ENCODE peak calls at places on chromosomes 1 and 21, in five cellular contexts. P is K562, Q is HCT116, J is HepG2, O is SK-N-SH. F is an unnamed sample.

GRCh38 chr21:45110873-45111624 is 36.7 kb downstream of the ADARB1 start:
- DNase-seq in J (no peak), P (peak; percentile 46), O (no peak), Q (no peak), F (no peak)

GRCh38 chr1:58572691-58573090 is 4.4 kb downstream of the TACSTD2 start:
- DNase-seq in P (no peak), Q (no peak), O (no peak), J (no peak), F (no peak)

GRCh38 chr21:36976882-36977651 is 10.6 kb upstream of the HLCS start:
- DNase-seq in Q (peak; percentile 74), P (peak; percentile 87), O (peak; percentile 79), J (peak; percentile 87), F (peak; percentile 59)

GRCh38 chr1:60132985-60133673 is 59.6 kb upstream of the C1orf87 start:
- DNase-seq in O (peak; percentile 3), J (no peak), P (no peak), Q (no peak), F (no peak)

GRCh38 chr1:61397495-61397894 is 315.1 kb downstream of the NFIA start:
- DNase-seq in J (no peak), P (no peak), Q (no peak), O (no peak), F (no peak)

GRCh38 chr1:110798691-110799256 is 74.2 kb upstream of the CD53 start:
- DNase-seq in J (no peak), O (no peak), Q (no peak), P (no peak), F (no peak)

GRCh38 chr1:221994939-221995338 is 253.1 kb upstream of the DUSP10 start:
- DNase-seq in O (no peak), P (no peak), Q (no peak), J (no peak), F (no peak)

GRCh38 chr1:164673584-164674214 is 114.7 kb downstream of the PBX1 start:
- DNase-seq in O (peak; percentile 53), Q (no peak), P (peak; percentile 68), J (peak; percentile 29), F (no peak)

GRCh38 chr1:112923956-112924349 is 32.0 kb downstream of the SLC16A1 start:
- DNase-seq in Q (no peak), P (no peak), O (no peak), J (no peak), F (no peak)

GRCh38 chr1:54795100-54795665 is 5.9 kb downstream of the TTC22 start:
- DNase-seq in P (no peak), J (no peak), O (peak; percentile 57), Q (no peak), F (no peak)

GRCh38 chr21:45642122-45642813 is 1.3 kb upstream of the PCBP3 start:
- DNase-seq in J (no peak), O (no peak), Q (no peak), P (no peak), F (no peak)

GRCh38 chr1:246012271-246012854 is 494.7 kb downstream of the SMYD3 start:
- DNase-seq in P (peak; percentile 72), Q (peak; percentile 31), J (peak; percentile 34), O (peak; percentile 58), F (no peak)

GRCh38 chr1:231421616-231421970 is 494 bp downstream of the EGLN1 start:
- DNase-seq in Q (no peak), O (no peak), P (no peak), J (no peak), F (no peak)

GRCh38 chr1:74712863-74713262 is 20.0 kb downstream of the CRYZ start:
- DNase-seq in O (no peak), Q (no peak), J (no peak), P (no peak), F (no peak)

GRCh38 chr1:240575976-240576666 is 35.8 kb downstream of the GREM2 start:
- DNase-seq in Q (no peak), P (peak; percentile 9), J (no peak), O (no peak), F (peak; percentile 13)

GRCh38 chr1:48851638-48852037 is 74.9 kb upstream of the BEND5 start:
- DNase-seq in Q (no peak), P (no peak), J (no peak), O (no peak), F (no peak)

GRCh38 chr1:217435159-217435558 is 195.7 kb downstream of the GPATCH2 start:
- DNase-seq in J (no peak), Q (no peak), P (no peak), O (no peak), F (no peak)

GRCh38 chr1:77533660-77534295 is 148.7 kb downstream of the ZZZ3 start:
- DNase-seq in J (peak; percentile 40), O (peak; percentile 81), Q (peak; percentile 43), P (peak; percentile 71), F (no peak)

GRCh38 chr1:113653741-113654140 is 105.5 kb downstream of the PHTF1 start:
- DNase-seq in O (no peak), P (no peak), Q (no peak), J (no peak), F (no peak)

GRCh38 chr1:6358757-6359567 is 34.6 kb downstream of the ACOT7 start:
- DNase-seq in P (no peak), O (peak; percentile 75), J (no peak), Q (no peak), F (no peak)

GRCh38 chr1:54934869-54935268 is 45.6 kb upstream of the TMEM61 start:
- DNase-seq in P (no peak), O (no peak), J (peak; percentile 72), Q (no peak), F (no peak)

GRCh38 chr1:108079550-108079949 is 114.6 kb upstream of the VAV3 start:
- DNase-seq in J (no peak), P (peak; percentile 93), Q (no peak), O (no peak), F (no peak)

GRCh38 chr1:150809651-150810050 is 1.6 kb upstream of the CTSK start:
- DNase-seq in Q (no peak), J (no peak), P (no peak), O (no peak), F (no peak)

DNA sequence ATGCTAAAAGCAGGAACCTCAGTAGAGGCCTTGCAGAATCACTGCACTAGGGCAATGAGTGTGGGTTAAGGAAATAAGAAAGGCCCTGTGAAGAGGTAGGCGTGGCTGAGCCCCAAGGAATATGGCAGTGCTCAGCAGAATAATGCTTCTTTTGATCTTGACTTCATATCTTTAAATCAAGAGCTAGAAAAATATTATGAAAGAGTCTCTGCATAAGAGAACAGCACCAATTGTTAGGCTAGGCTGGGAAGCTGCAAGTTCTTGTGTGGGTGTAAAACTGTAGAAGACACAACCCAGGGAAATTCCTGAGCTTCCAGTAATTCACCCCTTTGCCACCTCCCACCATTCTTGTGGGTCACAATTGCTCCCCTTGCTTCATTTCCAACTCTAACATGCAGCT is 50.0 kb downstream of the CLCA4 start:
- DNase-seq in Q (no peak), P (no peak), J (no peak), O (no peak), F (no peak)
- TF ChIP-seq ZBTB33 in Q (no peak), P (no peak), J (no peak), O (no peak), F (no peak)

GRCh38 chr1:232667094-232667780 is 37.3 kb upstream of the SIPA1L2 start:
- DNase-seq in O (no peak), Q (no peak), P (no peak), J (no peak), F (no peak)
- TF ChIP-seq ZBTB33 in O (no peak), Q (no peak), P (no peak), J (no peak), F (no peak)

GRCh38 chr1:206878456-206878855 is 13.0 kb downstream of the IL20 start:
- DNase-seq in P (peak; percentile 42), Q (peak; percentile 24), J (no peak), O (no peak), F (no peak)
- TF ChIP-seq ZBTB33 in P (no peak), Q (no peak), J (no peak), O (no peak), F (no peak)

GRCh38 chr1:198544265-198544664 is 3.8 kb upstream of the ATP6V1G3 start:
- DNase-seq in J (no peak), P (no peak), Q (no peak), O (peak; percentile 6), F (no peak)
- TF ChIP-seq ZBTB33 in J (no peak), P (no peak), Q (no peak), O (no peak), F (no peak)

GRCh38 chr1:30420519-30421050 is 302.8 kb downstream of the MATN1 start:
- DNase-seq in J (no peak), P (no peak), O (no peak), Q (no peak), F (no peak)

GRCh38 chr1:30419246-30419720 is 304.1 kb downstream of the MATN1 start:
- DNase-seq in P (no peak), O (no peak), Q (no peak), J (no peak), F (no peak)

GRCh38 chr1:30417701-30418425 is 305.5 kb downstream of the MATN1 start:
- DNase-seq in J (no peak), Q (no peak), P (no peak), O (no peak), F (no peak)

GRCh38 chr1:30418426-30419245 is 304.7 kb downstream of the MATN1 start:
- DNase-seq in O (no peak), Q (no peak), J (no peak), P (no peak), F (no peak)

GRCh38 chr1:30419831-30420230 is 303.6 kb downstream of the MATN1 start:
- DNase-seq in J (no peak), O (no peak), Q (no peak), P (no peak), F (no peak)
- TF ChIP-seq ZBTB33 in J (no peak), O (no peak), Q (no peak), P (no peak), F (no peak)

DNA sequence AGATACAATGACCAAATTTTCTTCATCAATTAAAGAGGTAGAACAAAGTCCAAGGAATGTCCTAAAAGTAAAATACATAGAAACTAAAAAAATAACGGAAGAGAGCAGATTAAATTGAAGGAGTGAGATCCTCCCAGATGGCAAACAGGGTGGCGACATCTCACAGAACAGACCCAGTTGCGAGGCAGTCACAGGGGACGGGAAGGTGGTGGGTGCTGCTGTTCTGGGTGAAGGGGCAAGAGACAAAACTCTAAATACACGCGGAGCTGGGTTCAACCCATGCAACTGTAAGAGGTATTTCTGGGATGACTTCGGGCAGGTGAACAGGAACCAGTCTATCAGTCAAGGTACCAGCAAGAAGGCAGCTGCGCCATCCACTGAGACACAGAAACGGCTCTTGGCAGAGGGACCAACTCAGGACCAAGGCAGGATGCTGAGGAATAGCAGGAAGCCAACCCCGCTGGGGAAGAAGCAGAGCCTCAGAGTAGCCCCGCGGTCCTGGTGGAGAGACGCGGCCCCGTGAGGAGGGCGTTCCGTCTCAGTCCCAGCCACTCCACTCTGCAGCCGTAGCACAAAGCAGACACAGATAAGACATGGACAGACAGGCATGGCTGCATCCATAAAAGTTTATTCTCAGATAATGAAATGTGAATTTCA is 32.2 kb downstream of the WDR4 start:
- DNase-seq in J (no peak), O (peak; percentile 10), P (no peak), Q (no peak), F (no peak)
- TF ChIP-seq ZBTB33 in J (no peak), O (no peak), P (no peak), Q (no peak), F (no peak)